ENCODE peak calls at places on chromosomes 4 and X, in eight cellular contexts. One of them, this sample, is unnamed.

GRCh38 chrX:1397001-1397400 is 5.1 kb upstream of the SLC25A6 start:
- DNase-seq in cardiac muscle cell: no peak
- DNase-seq in CD8-positive, alpha-beta T cell: no peak
- DNase-seq in pancreas: no peak
- DNase-seq in lung: no peak
- DNase-seq in sigmoid colon: peak
- DNase-seq in suprapubic skin: no peak
- DNase-seq in breast epithelium: no peak
- DNase-seq in this sample: no peak

GRCh38 chr4:180827193-180827592 is 1416.0 kb upstream of the TENM3 start:
- DNase-seq in cardiac muscle cell: peak
- DNase-seq in CD8-positive, alpha-beta T cell: no peak
- DNase-seq in pancreas: no peak
- DNase-seq in lung: no peak
- DNase-seq in sigmoid colon: no peak
- DNase-seq in suprapubic skin: no peak
- DNase-seq in breast epithelium: no peak
- DNase-seq in this sample: no peak

GRCh38 chrX:102624105-102624504 is 24.8 kb downstream of the ARMCX5 start:
- DNase-seq in cardiac muscle cell: no peak
- DNase-seq in CD8-positive, alpha-beta T cell: no peak
- DNase-seq in pancreas: peak
- DNase-seq in lung: no peak
- DNase-seq in sigmoid colon: no peak
- DNase-seq in suprapubic skin: no peak
- DNase-seq in breast epithelium: no peak
- DNase-seq in this sample: no peak

GRCh38 chrX:133859860-133860259 is 125.5 kb downstream of the GPC3 start:
- DNase-seq in cardiac muscle cell: no peak
- DNase-seq in CD8-positive, alpha-beta T cell: no peak
- DNase-seq in pancreas: no peak
- DNase-seq in lung: no peak
- DNase-seq in sigmoid colon: no peak
- DNase-seq in suprapubic skin: no peak
- DNase-seq in breast epithelium: no peak
- DNase-seq in this sample: no peak

GRCh38 chr4:139555705-139556070 is 331 bp downstream of the SETD7 start:
- DNase-seq in cardiac muscle cell: peak
- DNase-seq in CD8-positive, alpha-beta T cell: no peak
- DNase-seq in pancreas: no peak
- DNase-seq in lung: peak
- DNase-seq in sigmoid colon: peak
- DNase-seq in suprapubic skin: peak
- DNase-seq in breast epithelium: peak
- DNase-seq in this sample: peak

GRCh38 chr4:90293320-90293719 is 166.1 kb downstream of the CCSER1 start:
- DNase-seq in cardiac muscle cell: peak
- DNase-seq in CD8-positive, alpha-beta T cell: no peak
- DNase-seq in pancreas: no peak
- DNase-seq in lung: no peak
- DNase-seq in sigmoid colon: no peak
- DNase-seq in suprapubic skin: no peak
- DNase-seq in breast epithelium: no peak
- DNase-seq in this sample: no peak

GRCh38 chr4:108080752-108081151 is 88.0 kb downstream of the LEF1 start:
- DNase-seq in cardiac muscle cell: no peak
- DNase-seq in CD8-positive, alpha-beta T cell: peak
- DNase-seq in pancreas: no peak
- DNase-seq in lung: no peak
- DNase-seq in sigmoid colon: no peak
- DNase-seq in suprapubic skin: no peak
- DNase-seq in breast epithelium: no peak
- DNase-seq in this sample: no peak

GRCh38 chr4:166318810-166319525 is 445.9 kb downstream of the TLL1 start:
- DNase-seq in cardiac muscle cell: no peak
- DNase-seq in CD8-positive, alpha-beta T cell: no peak
- DNase-seq in pancreas: no peak
- DNase-seq in lung: no peak
- DNase-seq in sigmoid colon: no peak
- DNase-seq in suprapubic skin: no peak
- DNase-seq in breast epithelium: no peak
- DNase-seq in this sample: no peak

GRCh38 chr4:69830529-69831269 is 29.2 kb downstream of the SULT1E1 start:
- DNase-seq in cardiac muscle cell: no peak
- DNase-seq in CD8-positive, alpha-beta T cell: no peak
- DNase-seq in pancreas: peak
- DNase-seq in lung: no peak
- DNase-seq in sigmoid colon: no peak
- DNase-seq in suprapubic skin: no peak
- DNase-seq in breast epithelium: no peak
- DNase-seq in this sample: no peak

GRCh38 chr4:111748157-111748556 is 397.1 kb upstream of the FAM241A start:
- DNase-seq in cardiac muscle cell: no peak
- DNase-seq in CD8-positive, alpha-beta T cell: no peak
- DNase-seq in pancreas: no peak
- DNase-seq in lung: no peak
- DNase-seq in sigmoid colon: no peak
- DNase-seq in suprapubic skin: no peak
- DNase-seq in breast epithelium: no peak
- DNase-seq in this sample: no peak

GRCh38 chr4:65589331-65589730 is 81.0 kb downstream of the EPHA5 start:
- DNase-seq in cardiac muscle cell: no peak
- DNase-seq in CD8-positive, alpha-beta T cell: no peak
- DNase-seq in pancreas: no peak
- DNase-seq in lung: no peak
- DNase-seq in sigmoid colon: no peak
- DNase-seq in suprapubic skin: no peak
- DNase-seq in breast epithelium: no peak
- DNase-seq in this sample: no peak

GRCh38 chr4:170990989-170991589 is 822.1 kb upstream of the GALNTL6 start:
- DNase-seq in cardiac muscle cell: peak
- DNase-seq in CD8-positive, alpha-beta T cell: no peak
- DNase-seq in pancreas: peak
- DNase-seq in lung: no peak
- DNase-seq in sigmoid colon: no peak
- DNase-seq in suprapubic skin: no peak
- DNase-seq in breast epithelium: no peak
- DNase-seq in this sample: no peak

GRCh38 chr4:1777822-1778641 is 15.1 kb upstream of the FGFR3 start:
- DNase-seq in cardiac muscle cell: peak
- DNase-seq in CD8-positive, alpha-beta T cell: no peak
- DNase-seq in pancreas: peak
- DNase-seq in lung: no peak
- DNase-seq in sigmoid colon: no peak
- DNase-seq in suprapubic skin: no peak
- DNase-seq in breast epithelium: no peak
- DNase-seq in this sample: no peak

GRCh38 chrX:85499400-85499799 is 119.9 kb upstream of the POF1B start:
- DNase-seq in cardiac muscle cell: no peak
- DNase-seq in CD8-positive, alpha-beta T cell: no peak
- DNase-seq in pancreas: no peak
- DNase-seq in lung: no peak
- DNase-seq in sigmoid colon: no peak
- DNase-seq in suprapubic skin: no peak
- DNase-seq in breast epithelium: no peak
- DNase-seq in this sample: no peak

GRCh38 chr4:160026720-160027119 is 923.8 kb downstream of the RAPGEF2 start:
- DNase-seq in cardiac muscle cell: peak
- DNase-seq in CD8-positive, alpha-beta T cell: no peak
- DNase-seq in pancreas: peak
- DNase-seq in lung: no peak
- DNase-seq in sigmoid colon: no peak
- DNase-seq in suprapubic skin: no peak
- DNase-seq in breast epithelium: no peak
- DNase-seq in this sample: no peak

GRCh38 chr4:159719531-159719930 is 616.7 kb downstream of the RAPGEF2 start:
- DNase-seq in cardiac muscle cell: no peak
- DNase-seq in CD8-positive, alpha-beta T cell: no peak
- DNase-seq in pancreas: no peak
- DNase-seq in lung: no peak
- DNase-seq in sigmoid colon: no peak
- DNase-seq in suprapubic skin: no peak
- DNase-seq in breast epithelium: no peak
- DNase-seq in this sample: no peak

GRCh38 chr4:129839687-129840086 is 743.7 kb downstream of the C4orf33 start:
- DNase-seq in cardiac muscle cell: no peak
- DNase-seq in CD8-positive, alpha-beta T cell: no peak
- DNase-seq in pancreas: no peak
- DNase-seq in lung: no peak
- DNase-seq in sigmoid colon: no peak
- DNase-seq in suprapubic skin: no peak
- DNase-seq in breast epithelium: no peak
- DNase-seq in this sample: no peak

GRCh38 chr4:31518796-31519250 is 798.7 kb downstream of the PCDH7 start:
- DNase-seq in cardiac muscle cell: no peak
- DNase-seq in CD8-positive, alpha-beta T cell: no peak
- DNase-seq in pancreas: no peak
- DNase-seq in lung: no peak
- DNase-seq in sigmoid colon: no peak
- DNase-seq in suprapubic skin: no peak
- DNase-seq in breast epithelium: no peak
- DNase-seq in this sample: no peak

GRCh38 chr4:4599886-4600285 is 58.0 kb upstream of the STX18 start:
- DNase-seq in cardiac muscle cell: no peak
- DNase-seq in CD8-positive, alpha-beta T cell: no peak
- DNase-seq in pancreas: no peak
- DNase-seq in lung: no peak
- DNase-seq in sigmoid colon: no peak
- DNase-seq in suprapubic skin: no peak
- DNase-seq in breast epithelium: no peak
- DNase-seq in this sample: no peak

GRCh38 chr4:6271701-6272465 is 2.2 kb downstream of the WFS1 start:
- DNase-seq in cardiac muscle cell: no peak
- DNase-seq in CD8-positive, alpha-beta T cell: no peak
- DNase-seq in pancreas: peak
- DNase-seq in lung: peak
- DNase-seq in sigmoid colon: peak
- DNase-seq in suprapubic skin: no peak
- DNase-seq in breast epithelium: peak
- DNase-seq in this sample: peak
- H3K27ac ChIP-seq in cardiac muscle cell: no peak
- H3K27ac ChIP-seq in CD8-positive, alpha-beta T cell: no peak
- H3K27ac ChIP-seq in pancreas: no peak
- H3K27ac ChIP-seq in lung: peak
- H3K27ac ChIP-seq in sigmoid colon: peak
- H3K27ac ChIP-seq in suprapubic skin: no peak
- H3K27ac ChIP-seq in breast epithelium: peak
- H3K27ac ChIP-seq in this sample: peak

DNA sequence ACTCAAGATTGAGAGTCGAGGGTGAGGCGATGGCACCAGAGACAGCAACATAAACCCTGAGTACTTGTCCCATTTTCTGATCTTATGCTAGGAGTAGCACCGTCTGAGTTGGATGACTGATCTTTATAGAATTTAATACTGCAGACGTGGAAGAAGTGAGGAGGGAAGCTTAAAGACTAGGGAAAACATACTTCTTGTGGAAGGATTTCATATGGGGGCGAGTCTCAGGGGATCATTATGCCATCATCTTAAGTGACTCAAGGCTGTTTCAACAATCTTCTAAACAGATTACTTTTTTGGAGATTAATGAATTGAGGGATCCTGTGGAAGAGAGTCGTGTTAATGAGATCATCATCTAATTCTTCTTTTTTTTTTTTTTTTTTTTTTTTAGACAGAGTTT is 17.2 kb upstream of the FAT1 start:
- DNase-seq in cardiac muscle cell: no peak
- DNase-seq in CD8-positive, alpha-beta T cell: no peak
- DNase-seq in pancreas: no peak
- DNase-seq in lung: no peak
- DNase-seq in sigmoid colon: no peak
- DNase-seq in suprapubic skin: no peak
- DNase-seq in breast epithelium: no peak
- DNase-seq in this sample: no peak
- TF ChIP-seq CTCF in cardiac muscle cell: no peak
- TF ChIP-seq CTCF in CD8-positive, alpha-beta T cell: no peak
- TF ChIP-seq CTCF in pancreas: no peak
- TF ChIP-seq CTCF in lung: no peak
- TF ChIP-seq CTCF in sigmoid colon: no peak
- TF ChIP-seq CTCF in suprapubic skin: no peak
- TF ChIP-seq CTCF in breast epithelium: no peak
- TF ChIP-seq CTCF in this sample: no peak

GRCh38 chr4:173273956-173274355 is 60.2 kb downstream of the HMGB2 start:
- DNase-seq in cardiac muscle cell: no peak
- DNase-seq in CD8-positive, alpha-beta T cell: no peak
- DNase-seq in pancreas: no peak
- DNase-seq in lung: no peak
- DNase-seq in sigmoid colon: no peak
- DNase-seq in suprapubic skin: no peak
- DNase-seq in breast epithelium: no peak
- DNase-seq in this sample: no peak
- H3K4me3 ChIP-seq in cardiac muscle cell: no peak
- H3K4me3 ChIP-seq in CD8-positive, alpha-beta T cell: no peak
- H3K4me3 ChIP-seq in pancreas: no peak
- H3K4me3 ChIP-seq in lung: no peak
- H3K4me3 ChIP-seq in sigmoid colon: no peak
- H3K4me3 ChIP-seq in suprapubic skin: no peak
- H3K4me3 ChIP-seq in breast epithelium: no peak
- H3K4me3 ChIP-seq in this sample: no peak

GRCh38 chr4:152727784-152728183 is 48.0 kb upstream of the TMEM154 start:
- DNase-seq in cardiac muscle cell: no peak
- DNase-seq in CD8-positive, alpha-beta T cell: no peak
- DNase-seq in pancreas: no peak
- DNase-seq in lung: no peak
- DNase-seq in sigmoid colon: no peak
- DNase-seq in suprapubic skin: no peak
- DNase-seq in breast epithelium: no peak
- DNase-seq in this sample: no peak

GRCh38 chr4:152728343-152728742 is 48.5 kb upstream of the TMEM154 start:
- DNase-seq in cardiac muscle cell: no peak
- DNase-seq in CD8-positive, alpha-beta T cell: no peak
- DNase-seq in pancreas: no peak
- DNase-seq in lung: no peak
- DNase-seq in sigmoid colon: no peak
- DNase-seq in suprapubic skin: no peak
- DNase-seq in breast epithelium: no peak
- DNase-seq in this sample: no peak

GRCh38 chr4:152731997-152732396 is 47.5 kb downstream of the TIGD4 start:
- DNase-seq in cardiac muscle cell: no peak
- DNase-seq in CD8-positive, alpha-beta T cell: no peak
- DNase-seq in pancreas: no peak
- DNase-seq in lung: no peak
- DNase-seq in sigmoid colon: no peak
- DNase-seq in suprapubic skin: no peak
- DNase-seq in breast epithelium: no peak
- DNase-seq in this sample: no peak

GRCh38 chr4:152734015-152734698 is 45.4 kb downstream of the TIGD4 start:
- DNase-seq in cardiac muscle cell: no peak
- DNase-seq in CD8-positive, alpha-beta T cell: no peak
- DNase-seq in pancreas: no peak
- DNase-seq in lung: no peak
- DNase-seq in sigmoid colon: no peak
- DNase-seq in suprapubic skin: no peak
- DNase-seq in breast epithelium: no peak
- DNase-seq in this sample: no peak

DNA sequence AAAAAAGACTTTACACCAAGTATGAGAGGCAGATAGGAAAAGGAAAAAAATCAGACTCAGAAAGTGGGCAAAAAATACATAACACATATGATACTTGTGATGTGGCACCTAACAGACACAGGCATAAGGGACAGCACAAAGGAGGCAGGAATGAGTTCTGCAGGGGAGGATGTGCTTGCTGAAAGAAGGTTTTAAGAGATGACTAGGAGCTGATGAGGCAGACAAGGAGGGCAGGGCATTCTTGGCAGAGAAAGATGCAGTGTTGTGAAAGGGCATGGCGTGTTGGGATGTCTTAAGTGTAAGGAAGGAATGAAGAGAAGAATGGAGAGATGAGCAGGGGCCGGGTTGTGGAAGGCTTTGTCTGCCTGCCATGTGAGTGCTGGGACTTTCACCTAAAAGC is 49.7 kb upstream of the TMEM154 start:
- DNase-seq in cardiac muscle cell: no peak
- DNase-seq in CD8-positive, alpha-beta T cell: no peak
- DNase-seq in pancreas: no peak
- DNase-seq in lung: no peak
- DNase-seq in sigmoid colon: no peak
- DNase-seq in suprapubic skin: no peak
- DNase-seq in breast epithelium: no peak
- DNase-seq in this sample: no peak
- H3K27ac ChIP-seq in cardiac muscle cell: no peak
- H3K27ac ChIP-seq in CD8-positive, alpha-beta T cell: no peak
- H3K27ac ChIP-seq in pancreas: no peak
- H3K27ac ChIP-seq in lung: no peak
- H3K27ac ChIP-seq in sigmoid colon: no peak
- H3K27ac ChIP-seq in suprapubic skin: no peak
- H3K27ac ChIP-seq in breast epithelium: no peak
- H3K27ac ChIP-seq in this sample: no peak